ENCODE peak calls at places on chromosomes 1 and 21, in eight cellular contexts. K is activated gamma-delta T cell; E is MM.1S; P is EL; J is suprapubic skin; F is activated naive CD4-positive, alpha-beta T cell; N is K562; C is dermis blood vessel endothelial cell. Z is an unnamed sample.

GRCh38 chr21:45534591-45535331 is 7.5 kb downstream of the SLC19A1 start:
- DNase-seq in K (no peak), E (no peak), P (no peak), J (peak; percentile 76), F (no peak), N (no peak), C (peak; percentile 64), Z (no peak)

GRCh38 chr1:156499194-156499702 is 1.3 kb downstream of the MEF2D start:
- DNase-seq in K (no peak), E (no peak), P (no peak), J (no peak), F (no peak), N (no peak), C (peak; percentile 43), Z (no peak)

GRCh38 chr1:76901158-76901767 is 34.0 kb downstream of the ST6GALNAC5 start:
- DNase-seq in K (no peak), E (peak; percentile 70), P (peak; percentile 69), J (no peak), F (no peak), N (peak; percentile 44), C (peak; percentile 59), Z (peak; percentile 60)

GRCh38 chr1:94846286-94846685 is 26.1 kb downstream of the SLC44A3 start:
- DNase-seq in K (no peak), E (no peak), P (no peak), J (no peak), F (no peak), N (no peak), C (no peak), Z (no peak)

GRCh38 chr1:197671140-197671539 is 104.1 kb downstream of the DENND1B start:
- DNase-seq in K (no peak), E (no peak), P (peak; percentile 15), J (no peak), F (no peak), N (no peak), C (no peak), Z (no peak)

GRCh38 chr1:54475357-54476230 is 69.4 kb upstream of the SSBP3 start:
- DNase-seq in K (peak; percentile 38), E (no peak), P (no peak), J (no peak), F (no peak), N (no peak), C (no peak), Z (no peak)

GRCh38 chr1:10186453-10187319 is 23.7 kb upstream of the KIF1B start:
- DNase-seq in K (no peak), E (no peak), P (no peak), J (no peak), F (no peak), N (no peak), C (no peak), Z (no peak)

GRCh38 chr1:161091796-161092507 is 2.6 kb upstream of the NECTIN4 start:
- DNase-seq in K (no peak), E (no peak), P (no peak), J (no peak), F (no peak), N (no peak), C (no peak), Z (no peak)

GRCh38 chr1:2274968-2275475 is 46.9 kb downstream of the SKI start:
- DNase-seq in K (no peak), E (no peak), P (no peak), J (no peak), F (no peak), N (no peak), C (no peak), Z (no peak)

GRCh38 chr21:45894891-45895777 is 86.4 kb upstream of the COL6A1 start:
- DNase-seq in K (no peak), E (no peak), P (no peak), J (no peak), F (no peak), N (no peak), C (no peak), Z (no peak)

GRCh38 chr1:246588322-246588721 is 22.1 kb downstream of the CNST start:
- DNase-seq in K (no peak), E (no peak), P (peak; percentile 79), J (no peak), F (no peak), N (no peak), C (peak; percentile 70), Z (no peak)

GRCh38 chr1:39129514-39129913 is 75.0 kb upstream of the MACF1 start:
- DNase-seq in K (no peak), E (peak; percentile 29), P (peak; percentile 47), J (no peak), F (no peak), N (no peak), C (peak; percentile 69), Z (peak; percentile 13)

GRCh38 chr1:150987928-150988327 is 5.8 kb downstream of the ANXA9 start:
- DNase-seq in K (no peak), E (no peak), P (no peak), J (no peak), F (no peak), N (no peak), C (no peak), Z (no peak)

GRCh38 chr1:167095368-167095767 is 1.5 kb downstream of the STYXL2 start:
- DNase-seq in K (no peak), E (no peak), P (peak; percentile 87), J (no peak), F (no peak), N (no peak), C (no peak), Z (peak; percentile 37)

GRCh38 chr1:91585982-91586381 is 85.3 kb downstream of the CDC7 start:
- DNase-seq in K (no peak), E (no peak), P (no peak), J (peak; percentile 43), F (no peak), N (no peak), C (no peak), Z (no peak)

GRCh38 chr1:220810179-220810653 is 23.5 kb downstream of the MTARC1 start:
- DNase-seq in K (no peak), E (peak; percentile 89), P (peak; percentile 77), J (peak; percentile 88), F (peak; percentile 21), N (peak; percentile 74), C (peak; percentile 94), Z (peak; percentile 46)

GRCh38 chr1:109535481-109535880 is 4.2 kb upstream of the GPR61 start:
- DNase-seq in K (no peak), E (no peak), P (no peak), J (no peak), F (no peak), N (no peak), C (no peak), Z (no peak)

GRCh38 chr1:7941437-7941793 is 776 bp upstream of the TNFRSF9 start:
- DNase-seq in K (no peak), E (no peak), P (peak; percentile 68), J (no peak), F (no peak), N (no peak), C (no peak), Z (no peak)

GRCh38 chr1:26281091-26281958 is 1.4 kb downstream of the SH3BGRL3 start:
- DNase-seq in K (no peak), E (no peak), P (peak; percentile 59), J (no peak), F (no peak), N (no peak), C (no peak), Z (no peak)

GRCh38 chr1:61448934-61449368 is 276.0 kb downstream of the TM2D1 start:
- DNase-seq in K (no peak), E (no peak), P (no peak), J (peak; percentile 93), F (no peak), N (no peak), C (no peak), Z (no peak)

GRCh38 chr1:165056914-165057313 is 299.6 kb downstream of the LMX1A start:
- DNase-seq in K (no peak), E (no peak), P (no peak), J (no peak), F (no peak), N (no peak), C (no peak), Z (no peak)

GRCh38 chr1:8540971-8541370 is 223.1 kb downstream of the SLC45A1 start:
- DNase-seq in K (no peak), E (no peak), P (no peak), J (no peak), F (no peak), N (no peak), C (peak; percentile 56), Z (no peak)

GRCh38 chr1:87428351-87428750 is 99.7 kb downstream of the LMO4 start:
- DNase-seq in K (no peak), E (no peak), P (no peak), J (no peak), F (no peak), N (no peak), C (no peak), Z (no peak)

GRCh38 chr1:61000327-61000726 is 82.0 kb upstream of the NFIA start:
- DNase-seq in K (no peak), E (no peak), P (no peak), J (no peak), F (no peak), N (no peak), C (no peak), Z (no peak)

GRCh38 chr1:17232759-17233661 is 15.9 kb upstream of the PADI3 start:
- DNase-seq in K (no peak), E (no peak), P (peak; percentile 93), J (no peak), F (no peak), N (no peak), C (peak; percentile 58), Z (peak; percentile 38)

GRCh38 chr1:229998980-229999379 is 68.1 kb upstream of the GALNT2 start:
- DNase-seq in K (no peak), E (no peak), P (no peak), J (no peak), F (no peak), N (no peak), C (no peak), Z (no peak)

GRCh38 chr1:111025109-111025508 is 61.4 kb upstream of the LRIF1 start:
- DNase-seq in K (no peak), E (no peak), P (no peak), J (no peak), F (no peak), N (peak; percentile 34), C (no peak), Z (no peak)

GRCh38 chr21:44548381-44548780 is 2.9 kb downstream of the KRTAP10-2 start:
- DNase-seq in K (no peak), E (no peak), P (no peak), J (no peak), F (no peak), N (no peak), C (no peak), Z (no peak)

GRCh38 chr1:10051656-10052055 is 18.9 kb downstream of the UBE4B start:
- DNase-seq in K (no peak), E (no peak), P (no peak), J (no peak), F (no peak), N (no peak), C (no peak), Z (no peak)

GRCh38 chr1:53295746-53296722 is 31.8 kb downstream of the LRP8 start:
- DNase-seq in K (no peak), E (no peak), P (no peak), J (no peak), F (no peak), N (no peak), C (no peak), Z (no peak)

GRCh38 chr1:234972411-234973191 is 156.0 kb downstream of the TOMM20 start:
- DNase-seq in K (no peak), E (no peak), P (no peak), J (peak; percentile 65), F (no peak), N (no peak), C (no peak), Z (no peak)